ENCODE peak calls at places on chromosomes 2 and 18, in six cellular contexts. One of them, this sample, is unnamed.

GRCh38 chr2:28683100-28683706 is 68.4 kb upstream of the PPP1CB start:
- DNase-seq in GM13977: no peak
- DNase-seq in fibroblast of the aortic adventitia: peak; percentile 69
- DNase-seq in A673: peak; percentile 41
- DNase-seq in uterus: peak; percentile 81
- DNase-seq in kidney: peak; percentile 93
- DNase-seq in this sample: no peak

GRCh38 chr2:215799194-215799593 is 214.2 kb downstream of the MREG start:
- DNase-seq in GM13977: no peak
- DNase-seq in fibroblast of the aortic adventitia: no peak
- DNase-seq in A673: no peak
- DNase-seq in uterus: no peak
- DNase-seq in kidney: no peak
- DNase-seq in this sample: no peak

GRCh38 chr2:118842687-118843491 is 4.6 kb downstream of the EN1 start:
- DNase-seq in GM13977: peak; percentile 21
- DNase-seq in fibroblast of the aortic adventitia: no peak
- DNase-seq in A673: no peak
- DNase-seq in uterus: no peak
- DNase-seq in kidney: no peak
- DNase-seq in this sample: no peak

GRCh38 chr2:205680903-205681302 is 1.4 kb upstream of the NRP2 start:
- DNase-seq in GM13977: no peak
- DNase-seq in fibroblast of the aortic adventitia: no peak
- DNase-seq in A673: no peak
- DNase-seq in uterus: no peak
- DNase-seq in kidney: no peak
- DNase-seq in this sample: no peak

GRCh38 chr2:177543007-177543760 is 150.6 kb downstream of the AGPS start:
- DNase-seq in GM13977: no peak
- DNase-seq in fibroblast of the aortic adventitia: peak; percentile 91
- DNase-seq in A673: peak; percentile 15
- DNase-seq in uterus: no peak
- DNase-seq in kidney: no peak
- DNase-seq in this sample: no peak

GRCh38 chr2:37421686-37422085 is 77.3 kb downstream of the QPCT start:
- DNase-seq in GM13977: no peak
- DNase-seq in fibroblast of the aortic adventitia: no peak
- DNase-seq in A673: no peak
- DNase-seq in uterus: no peak
- DNase-seq in kidney: no peak
- DNase-seq in this sample: no peak

GRCh38 chr2:96524482-96525210 is 11.9 kb upstream of the ARID5A start:
- DNase-seq in GM13977: no peak
- DNase-seq in fibroblast of the aortic adventitia: no peak
- DNase-seq in A673: no peak
- DNase-seq in uterus: no peak
- DNase-seq in kidney: no peak
- DNase-seq in this sample: no peak

GRCh38 chr2:199431748-199432213 is 26.0 kb downstream of the SATB2 start:
- DNase-seq in GM13977: no peak
- DNase-seq in fibroblast of the aortic adventitia: peak; percentile 61
- DNase-seq in A673: peak; percentile 97
- DNase-seq in uterus: no peak
- DNase-seq in kidney: no peak
- DNase-seq in this sample: no peak

GRCh38 chr2:207869784-207870778 is 100.4 kb upstream of the FZD5 start:
- DNase-seq in GM13977: no peak
- DNase-seq in fibroblast of the aortic adventitia: peak; percentile 64
- DNase-seq in A673: no peak
- DNase-seq in uterus: no peak
- DNase-seq in kidney: no peak
- DNase-seq in this sample: no peak

GRCh38 chr2:226124548-226125011 is 675.0 kb downstream of the IRS1 start:
- DNase-seq in GM13977: no peak
- DNase-seq in fibroblast of the aortic adventitia: peak; percentile 91
- DNase-seq in A673: no peak
- DNase-seq in uterus: no peak
- DNase-seq in kidney: no peak
- DNase-seq in this sample: no peak

GRCh38 chr2:105396254-105397024 is 2.4 kb downstream of the FHL2 start:
- DNase-seq in GM13977: no peak
- DNase-seq in fibroblast of the aortic adventitia: peak; percentile 95
- DNase-seq in A673: no peak
- DNase-seq in uterus: no peak
- DNase-seq in kidney: no peak
- DNase-seq in this sample: peak; percentile 43

GRCh38 chr18:74447404-74448152 is 9.5 kb downstream of the DIPK1C start:
- DNase-seq in GM13977: no peak
- DNase-seq in fibroblast of the aortic adventitia: no peak
- DNase-seq in A673: no peak
- DNase-seq in uterus: no peak
- DNase-seq in kidney: no peak
- DNase-seq in this sample: no peak

GRCh38 chr2:120600786-120601185 is 134.9 kb upstream of the GLI2 start:
- DNase-seq in GM13977: no peak
- DNase-seq in fibroblast of the aortic adventitia: no peak
- DNase-seq in A673: no peak
- DNase-seq in uterus: no peak
- DNase-seq in kidney: peak; percentile 39
- DNase-seq in this sample: no peak

GRCh38 chr2:120601566-120601965 is 134.1 kb upstream of the GLI2 start:
- DNase-seq in GM13977: no peak
- DNase-seq in fibroblast of the aortic adventitia: no peak
- DNase-seq in A673: no peak
- DNase-seq in uterus: no peak
- DNase-seq in kidney: peak; percentile 45
- DNase-seq in this sample: no peak

GRCh38 chr2:120600335-120600734 is 135.3 kb upstream of the GLI2 start:
- DNase-seq in GM13977: no peak
- DNase-seq in fibroblast of the aortic adventitia: no peak
- DNase-seq in A673: no peak
- DNase-seq in uterus: no peak
- DNase-seq in kidney: peak; percentile 27
- DNase-seq in this sample: no peak

GRCh38 chr2:120604767-120605166 is 130.9 kb upstream of the GLI2 start:
- DNase-seq in GM13977: no peak
- DNase-seq in fibroblast of the aortic adventitia: no peak
- DNase-seq in A673: no peak
- DNase-seq in uterus: no peak
- DNase-seq in kidney: peak; percentile 48
- DNase-seq in this sample: no peak

DNA sequence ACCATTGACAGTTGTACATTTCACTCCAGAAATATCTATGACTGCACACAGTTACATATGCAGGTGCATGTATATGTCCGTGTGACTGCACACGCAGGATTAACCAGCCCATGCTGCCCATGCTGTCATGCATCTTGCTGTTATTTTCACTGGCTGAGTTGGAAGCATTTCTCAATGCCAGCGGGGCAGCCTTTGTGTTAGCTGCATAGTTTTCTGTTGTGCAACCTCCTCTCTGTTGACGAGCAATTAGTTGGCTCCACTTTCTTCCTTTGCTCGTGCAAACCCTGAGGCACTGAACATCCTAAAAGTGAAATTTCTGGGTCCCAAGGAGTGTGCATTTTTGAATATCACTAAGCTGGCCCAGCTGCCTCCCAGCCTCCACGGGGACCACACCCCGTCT is 133.4 kb upstream of the GLI2 start:
- DNase-seq in GM13977: no peak
- DNase-seq in fibroblast of the aortic adventitia: peak; percentile 18
- DNase-seq in A673: no peak
- DNase-seq in uterus: no peak
- DNase-seq in kidney: peak; percentile 12
- DNase-seq in this sample: no peak
- TF ChIP-seq CTCF in GM13977: no peak
- TF ChIP-seq CTCF in fibroblast of the aortic adventitia: no peak
- TF ChIP-seq CTCF in A673: no peak
- TF ChIP-seq CTCF in uterus: no peak
- TF ChIP-seq CTCF in kidney: no peak
- TF ChIP-seq CTCF in this sample: no peak

GRCh38 chr2:74921236-74921736 is 37.2 kb upstream of the POLE4 start:
- DNase-seq in GM13977: no peak
- DNase-seq in fibroblast of the aortic adventitia: no peak
- DNase-seq in A673: no peak
- DNase-seq in uterus: no peak
- DNase-seq in kidney: no peak
- DNase-seq in this sample: no peak

GRCh38 chr2:74919827-74920226 is 38.6 kb upstream of the POLE4 start:
- DNase-seq in GM13977: peak; percentile 81
- DNase-seq in fibroblast of the aortic adventitia: peak; percentile 49
- DNase-seq in A673: peak; percentile 70
- DNase-seq in uterus: peak; percentile 25
- DNase-seq in kidney: peak; percentile 85
- DNase-seq in this sample: peak; percentile 31

GRCh38 chr2:74916394-74916793 is 42.0 kb upstream of the POLE4 start:
- DNase-seq in GM13977: no peak
- DNase-seq in fibroblast of the aortic adventitia: no peak
- DNase-seq in A673: no peak
- DNase-seq in uterus: no peak
- DNase-seq in kidney: no peak
- DNase-seq in this sample: no peak

GRCh38 chr2:74915743-74916142 is 42.7 kb upstream of the POLE4 start:
- DNase-seq in GM13977: no peak
- DNase-seq in fibroblast of the aortic adventitia: no peak
- DNase-seq in A673: no peak
- DNase-seq in uterus: no peak
- DNase-seq in kidney: no peak
- DNase-seq in this sample: no peak

DNA sequence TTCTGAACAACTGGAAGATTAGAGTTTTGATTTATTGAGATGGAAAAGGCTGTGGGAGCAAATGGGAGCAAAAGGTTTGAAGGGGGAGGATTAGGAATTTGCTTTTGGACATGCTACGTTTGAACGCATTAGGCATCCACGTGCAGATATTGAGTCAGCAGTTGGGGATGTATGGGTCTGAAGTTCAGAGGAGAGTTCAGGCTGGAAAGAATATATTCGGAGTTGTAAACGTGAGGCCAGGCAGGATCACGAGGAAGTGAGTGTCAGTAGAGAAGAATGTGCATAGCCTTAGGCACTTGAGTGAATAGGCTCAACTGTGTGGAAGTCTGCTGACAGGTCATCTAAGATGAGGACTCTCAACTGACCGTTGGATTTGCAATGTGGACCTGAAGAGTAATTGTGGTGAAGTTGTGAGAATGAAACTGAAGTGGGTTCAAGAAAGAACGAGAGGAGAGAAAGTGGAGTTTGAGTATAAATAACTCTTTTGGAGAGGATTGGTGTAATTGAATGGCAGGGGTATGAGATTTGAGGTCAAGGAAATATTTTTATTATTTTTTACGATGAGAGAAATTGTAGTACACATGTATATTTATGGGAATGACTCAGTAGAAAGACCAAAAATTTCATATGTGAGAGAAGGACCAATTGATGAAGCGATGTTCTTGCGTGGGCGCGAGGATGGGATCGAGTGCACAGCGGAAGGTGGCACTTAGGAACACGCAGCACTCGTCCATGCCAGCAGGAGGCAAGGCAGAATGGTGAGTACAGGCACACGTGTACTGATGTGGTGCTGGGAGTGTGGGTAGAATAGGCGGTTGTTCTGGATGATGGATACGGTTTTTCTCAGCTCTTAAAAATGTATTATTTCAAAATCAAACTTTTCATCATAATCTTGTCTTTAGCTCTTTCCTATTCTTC is 40.5 kb upstream of the POLE4 start:
- DNase-seq in GM13977: no peak
- DNase-seq in fibroblast of the aortic adventitia: peak; percentile 62
- DNase-seq in A673: no peak
- DNase-seq in uterus: no peak
- DNase-seq in kidney: no peak
- DNase-seq in this sample: no peak
- TF ChIP-seq CTCF in GM13977: no peak
- TF ChIP-seq CTCF in fibroblast of the aortic adventitia: no peak
- TF ChIP-seq CTCF in A673: no peak
- TF ChIP-seq CTCF in uterus: no peak
- TF ChIP-seq CTCF in kidney: no peak
- TF ChIP-seq CTCF in this sample: no peak

DNA sequence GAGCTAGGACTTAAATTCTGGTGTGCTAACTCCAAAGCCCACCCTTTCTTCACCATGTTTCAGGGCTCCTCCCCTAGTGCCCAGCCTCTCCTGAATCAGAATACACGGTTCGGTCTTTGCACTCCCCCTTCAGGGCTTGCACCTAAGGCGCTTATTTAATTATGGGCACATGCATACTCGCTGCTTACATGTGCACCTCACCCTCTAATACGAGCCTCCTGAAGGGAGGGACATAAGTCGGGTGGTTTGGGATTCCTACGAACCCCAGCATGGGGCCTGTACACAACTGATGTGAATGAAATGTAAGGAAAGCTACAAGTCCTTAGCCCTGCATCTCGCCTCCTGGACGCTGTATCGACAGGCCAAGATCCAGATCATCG is 435 bp downstream of the IFT172 start:
- DNase-seq in GM13977: no peak
- DNase-seq in fibroblast of the aortic adventitia: peak; percentile 38
- DNase-seq in A673: peak; percentile 34
- DNase-seq in uterus: no peak
- DNase-seq in kidney: no peak
- DNase-seq in this sample: no peak
- TF ChIP-seq CTCF in GM13977: peak; percentile 1
- TF ChIP-seq CTCF in fibroblast of the aortic adventitia: peak; percentile 13
- TF ChIP-seq CTCF in A673: no peak
- TF ChIP-seq CTCF in uterus: no peak
- TF ChIP-seq CTCF in kidney: no peak
- TF ChIP-seq CTCF in this sample: no peak

GRCh38 chr2:217887841-217888665 is 114.7 kb downstream of the TNS1 start:
- DNase-seq in GM13977: no peak
- DNase-seq in fibroblast of the aortic adventitia: peak; percentile 81
- DNase-seq in A673: peak; percentile 60
- DNase-seq in uterus: no peak
- DNase-seq in kidney: no peak
- DNase-seq in this sample: no peak

GRCh38 chr2:217889656-217890055 is 113.1 kb downstream of the TNS1 start:
- DNase-seq in GM13977: no peak
- DNase-seq in fibroblast of the aortic adventitia: no peak
- DNase-seq in A673: no peak
- DNase-seq in uterus: no peak
- DNase-seq in kidney: no peak
- DNase-seq in this sample: no peak

GRCh38 chr2:217893440-217893839 is 109.4 kb downstream of the TNS1 start:
- DNase-seq in GM13977: no peak
- DNase-seq in fibroblast of the aortic adventitia: no peak
- DNase-seq in A673: no peak
- DNase-seq in uterus: no peak
- DNase-seq in kidney: no peak
- DNase-seq in this sample: no peak

GRCh38 chr2:217892560-217892959 is 110.2 kb downstream of the TNS1 start:
- DNase-seq in GM13977: no peak
- DNase-seq in fibroblast of the aortic adventitia: no peak
- DNase-seq in A673: no peak
- DNase-seq in uterus: no peak
- DNase-seq in kidney: peak; percentile 35
- DNase-seq in this sample: no peak

GRCh38 chr2:217890445-217890844 is 112.3 kb downstream of the TNS1 start:
- DNase-seq in GM13977: no peak
- DNase-seq in fibroblast of the aortic adventitia: peak; percentile 93
- DNase-seq in A673: no peak
- DNase-seq in uterus: peak; percentile 82
- DNase-seq in kidney: no peak
- DNase-seq in this sample: no peak
- TF ChIP-seq CTCF in GM13977: no peak
- TF ChIP-seq CTCF in fibroblast of the aortic adventitia: peak; percentile 55
- TF ChIP-seq CTCF in A673: no peak
- TF ChIP-seq CTCF in uterus: peak; percentile 35
- TF ChIP-seq CTCF in kidney: no peak
- TF ChIP-seq CTCF in this sample: no peak

This sample was measured in omental fat pad.